ENCODE peak calls at places on chromosomes 3 and 15, in six cellular contexts. C, I, R, V, B and S are unnamed samples.

GRCh38 chr3:183381179-183381578 is 47.2 kb downstream of the MCF2L2 start:
- DNase-seq in C (no peak), V (peak), I (no peak), R (peak), B (no peak), S (no peak)

GRCh38 chr3:127682576-127682975 is 9.8 kb downstream of the ABTB1 start:
- DNase-seq in B (no peak), I (no peak), V (no peak), R (no peak), C (no peak), S (no peak)

GRCh38 chr15:80618666-80619481 is 76.2 kb upstream of the ABHD17C start:
- DNase-seq in C (no peak), I (no peak), B (no peak), R (no peak), V (peak), S (no peak)

GRCh38 chr15:65835452-65835851 is 33.8 kb upstream of the RAB11A start:
- DNase-seq in I (no peak), R (no peak), C (no peak), B (no peak), V (no peak), S (no peak)

GRCh38 chr15:81152799-81153198 is 18.7 kb downstream of the CFAP161 start:
- DNase-seq in I (no peak), V (peak), C (no peak), B (no peak), R (no peak), S (no peak)

GRCh38 chr3:190595807-190596206 is 81.9 kb downstream of the IL1RAP start:
- DNase-seq in I (no peak), V (no peak), B (no peak), R (no peak), C (no peak), S (no peak)

GRCh38 chr15:41631880-41632279 is 28.3 kb upstream of the MGA start:
- DNase-seq in C (no peak), B (no peak), I (no peak), R (no peak), V (no peak), S (no peak)

GRCh38 chr3:194496217-194496881 is 9.5 kb upstream of the ATP13A3 start:
- DNase-seq in C (peak), B (no peak), I (no peak), V (no peak), R (no peak), S (no peak)

GRCh38 chr3:49424816-49425215 is 2.5 kb upstream of the AMT start:
- DNase-seq in C (no peak), V (no peak), I (no peak), B (no peak), R (no peak), S (no peak)

GRCh38 chr15:90619468-90619867 is 89.7 kb downstream of the CRTC3 start:
- DNase-seq in B (no peak), V (no peak), C (no peak), I (no peak), R (no peak), S (no peak)

GRCh38 chr15:32028921-32029320 is 1.4 kb upstream of the CHRNA7 start:
- DNase-seq in B (no peak), C (no peak), I (no peak), V (no peak), R (no peak), S (no peak)

GRCh38 chr15:78642341-78642740 is 1.3 kb upstream of the CHRNB4 start:
- DNase-seq in R (no peak), I (no peak), C (no peak), V (no peak), B (no peak), S (no peak)

GRCh38 chr15:101225658-101226057 is 26.2 kb downstream of the CHSY1 start:
- DNase-seq in I (no peak), C (no peak), V (peak), R (peak), B (no peak), S (no peak)

DNA sequence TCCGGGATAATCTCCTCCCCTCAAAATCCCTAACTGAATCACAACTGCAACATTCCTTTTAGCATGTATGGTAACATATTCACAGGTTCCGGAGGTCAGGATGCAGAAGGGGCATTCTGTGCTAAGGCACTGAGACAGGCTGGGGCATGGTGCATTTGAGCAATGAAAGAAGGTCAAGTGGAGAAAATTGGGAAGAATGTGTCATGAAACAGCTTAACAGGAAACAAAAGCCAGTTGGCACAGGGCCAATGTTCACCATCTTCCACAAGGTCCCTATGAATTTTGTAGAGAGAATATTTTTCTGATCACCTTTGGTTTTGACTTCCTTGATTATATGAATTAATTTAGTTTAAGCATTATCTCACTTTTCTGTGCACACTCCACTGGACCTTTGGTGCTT is 587.7 kb upstream of the NR2F2 start:
- DNase-seq in B (no peak), V (no peak), R (no peak), I (no peak), C (no peak), S (no peak)
- H3K4me3 ChIP-seq in B (no peak), V (no peak), R (no peak), I (no peak), C (no peak), S (no peak)

GRCh38 chr3:119356646-119357045 is 62.5 kb downstream of the ARHGAP31 start:
- DNase-seq in V (no peak), B (no peak), R (no peak), C (no peak), I (no peak), S (no peak)
- H3K4me3 ChIP-seq in V (no peak), B (no peak), R (no peak), C (no peak), I (no peak), S (no peak)

GRCh38 chr3:62724503-62724902 is 150.7 kb downstream of the CADPS start:
- DNase-seq in R (no peak), I (no peak), C (no peak), B (no peak), V (no peak), S (no peak)

GRCh38 chr3:62723636-62724217 is 151.5 kb downstream of the CADPS start:
- DNase-seq in C (no peak), B (peak), V (no peak), I (no peak), R (no peak), S (no peak)

GRCh38 chr3:62722344-62722743 is 152.9 kb downstream of the CADPS start:
- DNase-seq in B (no peak), I (no peak), C (no peak), V (no peak), R (no peak), S (no peak)

GRCh38 chr3:62727576-62727975 is 147.6 kb downstream of the CADPS start:
- DNase-seq in V (no peak), R (no peak), C (no peak), B (no peak), I (no peak), S (no peak)

DNA sequence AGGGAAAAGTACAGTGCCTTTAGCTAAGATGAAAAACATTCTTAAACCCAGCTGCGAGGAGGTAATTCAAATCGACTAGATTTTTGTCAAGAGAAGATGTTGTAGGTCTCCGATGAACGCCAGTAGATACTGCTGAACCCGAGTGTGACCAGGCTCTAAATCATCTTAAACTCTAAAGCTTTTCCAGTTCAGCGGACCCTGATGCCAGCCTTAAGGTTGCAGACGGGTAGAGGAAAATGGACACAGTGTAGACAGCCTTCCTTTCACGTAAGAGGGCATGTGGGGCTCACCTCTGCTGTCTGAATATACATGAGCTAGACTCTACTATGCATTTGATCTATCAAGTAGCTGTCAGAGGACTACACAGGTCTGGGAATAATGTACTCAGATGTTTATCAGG is 152.0 kb downstream of the CADPS start:
- DNase-seq in C (no peak), B (no peak), V (no peak), I (no peak), R (no peak), S (no peak)
- H3K4me3 ChIP-seq in C (no peak), B (no peak), V (no peak), I (no peak), R (no peak), S (no peak)

GRCh38 chr3:134027631-134028030 is 2.1 kb downstream of the SLCO2A1 start:
- DNase-seq in V (no peak), R (no peak), I (peak), B (no peak), C (no peak), S (no peak)
- H3K4me3 ChIP-seq in V (no peak), R (no peak), I (no peak), B (no peak), C (no peak), S (no peak)

GRCh38 chr3:5186089-5186853 is 1.2 kb upstream of the EDEM1 start:
- DNase-seq in B (no peak), C (peak), R (no peak), V (no peak), I (no peak), S (no peak)

GRCh38 chr3:5186854-5187151 is 704 bp upstream of the EDEM1 start:
- DNase-seq in C (peak), B (no peak), I (no peak), R (no peak), V (peak), S (no peak)

GRCh38 chr3:5188419-5189405 is 1.2 kb downstream of the EDEM1 start:
- DNase-seq in R (no peak), V (peak), I (no peak), B (no peak), C (peak), S (no peak)

GRCh38 chr3:5187920-5188418 is 462 bp downstream of the EDEM1 start:
- DNase-seq in I (peak), V (peak), R (no peak), C (peak), B (peak), S (no peak)

DNA sequence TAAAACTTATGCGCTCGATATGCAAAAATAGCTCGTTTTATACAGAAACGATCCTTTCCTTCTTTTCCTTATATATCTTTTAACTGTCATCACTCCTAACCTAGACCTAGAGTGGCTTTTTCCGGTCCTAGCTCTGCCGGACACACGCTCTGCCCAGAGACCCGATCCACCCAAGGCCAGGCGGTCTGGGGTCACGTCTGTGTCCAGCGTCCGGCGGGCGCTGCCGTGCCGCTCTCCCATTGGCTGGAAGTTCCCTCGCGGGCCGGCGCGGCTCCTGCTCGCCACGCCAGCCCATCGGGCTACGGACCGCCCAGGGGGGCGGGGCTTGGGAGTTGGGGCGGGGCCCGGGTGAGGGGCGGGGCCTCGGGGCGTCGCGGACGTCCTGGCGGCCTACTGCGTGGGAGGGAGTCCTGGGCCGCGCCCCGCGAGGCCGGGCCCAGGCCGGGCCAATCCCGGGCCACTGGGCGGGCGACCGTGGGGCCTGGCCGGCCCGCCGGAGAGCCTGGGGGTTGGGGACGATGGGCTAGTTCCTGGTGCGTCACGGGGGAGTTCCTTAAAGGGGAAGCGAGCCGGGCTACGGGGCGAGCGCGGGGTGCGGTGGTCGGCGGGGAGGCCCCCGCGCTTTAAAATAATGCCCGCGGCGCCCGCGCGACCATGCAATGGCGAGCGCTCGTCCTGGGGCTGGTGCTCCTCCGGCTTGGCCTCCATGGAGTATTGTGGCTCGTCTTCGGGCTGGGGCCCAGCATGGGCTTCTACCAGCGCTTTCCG is at the start of gene EDEM1:
- DNase-seq in R (peak), I (peak), V (peak), C (peak), B (peak), S (peak)
- H3K4me3 ChIP-seq in R (peak), I (peak), V (peak), C (peak), B (peak), S (peak)

DNA sequence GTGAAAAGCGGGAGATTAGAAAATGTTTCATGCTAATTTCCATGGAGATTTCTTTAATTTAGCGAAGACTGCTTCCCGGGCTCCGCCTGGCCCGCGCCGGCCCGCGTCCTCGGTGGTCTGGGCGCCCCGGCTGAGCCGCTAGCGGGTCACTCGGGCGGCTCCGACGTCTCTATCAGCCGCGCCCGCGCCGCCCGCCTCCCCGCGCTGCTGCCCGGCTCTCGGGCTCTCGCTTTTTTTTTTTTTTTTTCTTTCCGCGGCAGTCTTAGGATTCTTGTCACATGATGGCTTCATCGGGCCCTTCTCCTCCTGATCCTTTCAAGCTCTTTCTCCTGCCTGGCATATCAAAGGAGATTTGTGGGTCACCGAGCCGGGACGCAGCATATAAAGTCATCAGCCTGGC is 617.3 kb downstream of the NR2F2 start:
- DNase-seq in V (no peak), I (no peak), B (no peak), C (no peak), R (peak), S (no peak)
- H3K4me3 ChIP-seq in V (no peak), I (no peak), B (no peak), C (no peak), R (peak), S (no peak)

GRCh38 chr3:28668377-28668721 is 319.7 kb upstream of the AZI2 start:
- DNase-seq in B (no peak), R (no peak), I (no peak), V (no peak), C (no peak), S (no peak)

GRCh38 chr3:28664123-28664522 is 315.5 kb upstream of the AZI2 start:
- DNase-seq in V (no peak), R (no peak), C (no peak), B (no peak), I (no peak), S (no peak)

GRCh38 chr3:28672411-28672810 is 323.8 kb upstream of the AZI2 start:
- DNase-seq in I (no peak), R (no peak), V (no peak), B (no peak), C (no peak), S (no peak)

GRCh38 chr3:28673438-28673837 is 324.8 kb upstream of the AZI2 start:
- DNase-seq in V (no peak), C (no peak), I (no peak), R (no peak), B (no peak), S (no peak)

DNA sequence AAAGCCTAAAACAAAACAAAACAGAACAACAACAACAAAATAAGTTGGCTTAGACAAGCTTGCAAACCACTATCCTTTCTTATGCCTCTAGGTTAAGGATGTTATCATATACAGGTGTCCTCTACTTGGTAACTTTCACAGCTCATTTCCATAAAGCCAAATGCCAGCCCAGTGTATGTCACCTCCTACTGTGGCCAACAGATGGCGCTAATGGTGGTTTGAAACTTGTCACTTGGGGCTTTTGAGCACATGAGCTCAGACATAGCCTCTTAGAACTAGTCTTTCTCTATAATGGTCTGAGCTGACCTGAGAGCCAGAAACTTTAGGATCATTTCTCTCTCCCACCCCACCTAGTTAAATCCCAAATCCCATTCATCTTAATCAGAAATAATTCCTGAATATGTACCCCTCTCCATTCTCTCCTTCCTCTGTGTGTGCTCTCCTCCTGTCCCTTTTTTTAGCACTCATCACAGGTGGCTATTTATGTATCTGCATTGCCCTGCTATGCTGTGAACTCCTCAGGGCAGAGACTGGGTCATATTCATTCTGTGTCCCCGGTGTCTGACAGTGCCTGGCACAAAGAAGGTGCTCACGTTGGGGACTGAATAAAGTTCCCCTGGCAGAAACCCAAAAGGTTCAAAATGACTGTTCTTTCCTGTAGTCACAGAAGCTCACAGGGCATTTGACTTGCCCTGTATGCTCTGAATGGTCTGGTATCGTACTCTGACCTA is 319.2 kb upstream of the AZI2 start:
- DNase-seq in R (peak), B (peak), I (peak), V (peak), C (peak), S (peak)
- H3K4me3 ChIP-seq in R (no peak), B (no peak), I (no peak), V (no peak), C (no peak), S (no peak)

GRCh38 chr3:55485208-55485791 is 1.8 kb downstream of the WNT5A start:
- DNase-seq in R (peak), I (no peak), B (peak), V (peak), C (peak), S (no peak)
- H3K4me3 ChIP-seq in R (peak), I (no peak), B (peak), V (peak), C (peak), S (peak)